ENCODE peak calls at places on chromosomes 5 and 9, in eight cellular contexts. X is endodermal cell; E is epithelial cell of esophagus; J is kidney glomerular epithelial cell; H is posterior cingulate gyrus; U is stimulated activated CD4-positive, alpha-beta T cell treated with anti-CD3 and anti-CD28 coated beads, Interleukin-4, amount 100 ng/mL, for 24 hours; D is T-helper 17 cell; G is aorta. M is an unnamed sample.

GRCh38 chr5:155935723-155936122 is 391.2 kb upstream of the SGCD start:
- DNase-seq in H (no peak), E (no peak), U (no peak), J (no peak), D (no peak), G (no peak), X (no peak), M (no peak)

GRCh38 chr5:36298546-36298945 is 3.2 kb downstream of the RANBP3L start:
- DNase-seq in U (no peak), G (no peak), D (no peak), J (no peak), E (no peak), H (no peak), X (no peak), M (no peak)

GRCh38 chr9:92610470-92611420 is 59.2 kb downstream of the IPPK start:
- DNase-seq in H (no peak), G (no peak), U (no peak), X (no peak), J (no peak), D (no peak), E (no peak), M (no peak)

GRCh38 chr9:136107155-136107952 is 11.3 kb downstream of the TMEM250 start:
- DNase-seq in G (no peak), J (no peak), E (no peak), H (no peak), U (peak; percentile 31), X (no peak), D (peak; percentile 42), M (no peak)

GRCh38 chr5:178162481-178162880 is 8.8 kb upstream of the NHP2 start:
- DNase-seq in H (no peak), E (no peak), G (no peak), X (peak; percentile 36), D (no peak), U (no peak), J (no peak), M (no peak)

GRCh38 chr5:54895816-54896341 is 89.5 kb downstream of the ESM1 start:
- DNase-seq in G (no peak), X (peak; percentile 66), D (no peak), H (peak; percentile 42), J (peak; percentile 61), U (no peak), E (peak; percentile 76), M (no peak)

GRCh38 chr5:175689147-175689991 is 31.5 kb downstream of the HRH2 start:
- DNase-seq in D (no peak), J (no peak), X (no peak), E (no peak), G (peak; percentile 81), U (no peak), H (peak; percentile 52), M (peak; percentile 58)

GRCh38 chr5:135826994-135827671 is 7.3 kb upstream of the SLC25A48 start:
- DNase-seq in D (no peak), U (no peak), X (peak; percentile 48), G (peak; percentile 40), H (no peak), J (no peak), E (no peak), M (no peak)

GRCh38 chr5:135481387-135481786 is 29.2 kb upstream of the TIFAB start:
- DNase-seq in G (peak; percentile 14), H (no peak), X (no peak), J (no peak), D (no peak), U (no peak), E (no peak), M (no peak)

GRCh38 chr9:121242955-121243346 is 25.0 kb upstream of the GSN start:
- DNase-seq in E (no peak), D (no peak), J (no peak), G (no peak), U (no peak), H (no peak), X (no peak), M (no peak)

GRCh38 chr5:132483101-132483500 is 7.5 kb downstream of the IRF1 start:
- DNase-seq in X (no peak), D (peak; percentile 8), U (no peak), G (peak; percentile 27), H (no peak), E (no peak), J (no peak), M (no peak)

GRCh38 chr5:73274870-73275756 is 102.1 kb downstream of the TMEM174 start:
- DNase-seq in U (no peak), H (peak; percentile 67), J (no peak), X (peak; percentile 35), E (peak; percentile 55), D (no peak), G (no peak), M (no peak)

GRCh38 chr5:131607903-131608540 is 27.0 kb downstream of the RAPGEF6 start:
- DNase-seq in E (no peak), D (no peak), H (no peak), J (no peak), G (no peak), X (no peak), U (no peak), M (no peak)

GRCh38 chr5:87754009-87754757 is 341.5 kb upstream of the CCNH start:
- DNase-seq in J (no peak), X (no peak), U (no peak), H (no peak), E (no peak), D (no peak), G (no peak), M (no peak)

M was measured in left lung.